ENCODE peak calls at places on chromosomes 7 and 10, in ten cellular contexts. One of them, this sample, is unnamed.

GRCh38 chr10:123986736-123987135 is 95.1 kb upstream of the CPXM2 start:
- DNase-seq in Peyer's patch: no peak
- DNase-seq in dorsolateral prefrontal cortex: no peak
- DNase-seq in gastrocnemius medialis: no peak
- DNase-seq in MM.1S: no peak
- DNase-seq in SJSA1: no peak
- DNase-seq in pancreas: no peak
- DNase-seq in breast epithelium: no peak
- DNase-seq in GM23248: no peak
- DNase-seq in neural progenitor cell: no peak
- DNase-seq in this sample: no peak

GRCh38 chr7:141792526-141792925 is 2.5 kb downstream of the TAS2R5 start:
- DNase-seq in Peyer's patch: no peak
- DNase-seq in dorsolateral prefrontal cortex: no peak
- DNase-seq in gastrocnemius medialis: no peak
- DNase-seq in MM.1S: no peak
- DNase-seq in SJSA1: no peak
- DNase-seq in pancreas: no peak
- DNase-seq in breast epithelium: no peak
- DNase-seq in GM23248: peak; percentile 13
- DNase-seq in neural progenitor cell: no peak
- DNase-seq in this sample: no peak

GRCh38 chr7:96319444-96319843 is 2.5 kb downstream of the SLC25A13 start:
- DNase-seq in Peyer's patch: no peak
- DNase-seq in dorsolateral prefrontal cortex: no peak
- DNase-seq in gastrocnemius medialis: no peak
- DNase-seq in MM.1S: no peak
- DNase-seq in SJSA1: no peak
- DNase-seq in pancreas: no peak
- DNase-seq in breast epithelium: no peak
- DNase-seq in GM23248: no peak
- DNase-seq in neural progenitor cell: no peak
- DNase-seq in this sample: no peak

GRCh38 chr10:73643362-73643761 is 2.1 kb upstream of the MYOZ1 start:
- DNase-seq in Peyer's patch: no peak
- DNase-seq in dorsolateral prefrontal cortex: no peak
- DNase-seq in gastrocnemius medialis: no peak
- DNase-seq in MM.1S: no peak
- DNase-seq in SJSA1: no peak
- DNase-seq in pancreas: no peak
- DNase-seq in breast epithelium: no peak
- DNase-seq in GM23248: no peak
- DNase-seq in neural progenitor cell: no peak
- DNase-seq in this sample: no peak

GRCh38 chr10:60914676-60915075 is 29.3 kb downstream of the RHOBTB1 start:
- DNase-seq in Peyer's patch: peak; percentile 68
- DNase-seq in dorsolateral prefrontal cortex: no peak
- DNase-seq in gastrocnemius medialis: peak; percentile 49
- DNase-seq in MM.1S: no peak
- DNase-seq in SJSA1: peak; percentile 82
- DNase-seq in pancreas: no peak
- DNase-seq in breast epithelium: no peak
- DNase-seq in GM23248: peak; percentile 86
- DNase-seq in neural progenitor cell: no peak
- DNase-seq in this sample: no peak

GRCh38 chr7:90708841-90709317 is 112.8 kb downstream of the CDK14 start:
- DNase-seq in Peyer's patch: peak; percentile 81
- DNase-seq in dorsolateral prefrontal cortex: no peak
- DNase-seq in gastrocnemius medialis: no peak
- DNase-seq in MM.1S: peak; percentile 93
- DNase-seq in SJSA1: no peak
- DNase-seq in pancreas: peak; percentile 58
- DNase-seq in breast epithelium: no peak
- DNase-seq in GM23248: peak; percentile 41
- DNase-seq in neural progenitor cell: peak; percentile 83
- DNase-seq in this sample: no peak

GRCh38 chr10:69533658-69534057 is 39.6 kb downstream of the NEUROG3 start:
- DNase-seq in Peyer's patch: no peak
- DNase-seq in dorsolateral prefrontal cortex: no peak
- DNase-seq in gastrocnemius medialis: no peak
- DNase-seq in MM.1S: no peak
- DNase-seq in SJSA1: no peak
- DNase-seq in pancreas: no peak
- DNase-seq in breast epithelium: no peak
- DNase-seq in GM23248: no peak
- DNase-seq in neural progenitor cell: no peak
- DNase-seq in this sample: no peak

GRCh38 chr10:35803046-35803445 is 160.9 kb upstream of the FZD8 start:
- DNase-seq in Peyer's patch: no peak
- DNase-seq in dorsolateral prefrontal cortex: no peak
- DNase-seq in gastrocnemius medialis: no peak
- DNase-seq in MM.1S: no peak
- DNase-seq in SJSA1: no peak
- DNase-seq in pancreas: no peak
- DNase-seq in breast epithelium: no peak
- DNase-seq in GM23248: no peak
- DNase-seq in neural progenitor cell: no peak
- DNase-seq in this sample: no peak

GRCh38 chr10:29326299-29326698 is 37.4 kb downstream of the LYZL1 start:
- DNase-seq in Peyer's patch: no peak
- DNase-seq in dorsolateral prefrontal cortex: no peak
- DNase-seq in gastrocnemius medialis: no peak
- DNase-seq in MM.1S: no peak
- DNase-seq in SJSA1: no peak
- DNase-seq in pancreas: no peak
- DNase-seq in breast epithelium: no peak
- DNase-seq in GM23248: no peak
- DNase-seq in neural progenitor cell: no peak
- DNase-seq in this sample: no peak

GRCh38 chr7:18610331-18610948 is 114.9 kb downstream of the HDAC9 start:
- DNase-seq in Peyer's patch: no peak
- DNase-seq in dorsolateral prefrontal cortex: no peak
- DNase-seq in gastrocnemius medialis: no peak
- DNase-seq in MM.1S: peak; percentile 30
- DNase-seq in SJSA1: no peak
- DNase-seq in pancreas: no peak
- DNase-seq in breast epithelium: no peak
- DNase-seq in GM23248: peak; percentile 19
- DNase-seq in neural progenitor cell: peak; percentile 64
- DNase-seq in this sample: peak; percentile 31

GRCh38 chr7:56091591-56091990 is 1.2 kb downstream of the PHKG1 start:
- DNase-seq in Peyer's patch: no peak
- DNase-seq in dorsolateral prefrontal cortex: no peak
- DNase-seq in gastrocnemius medialis: peak; percentile 96
- DNase-seq in MM.1S: no peak
- DNase-seq in SJSA1: no peak
- DNase-seq in pancreas: no peak
- DNase-seq in breast epithelium: peak; percentile 61
- DNase-seq in GM23248: peak; percentile 22
- DNase-seq in neural progenitor cell: no peak
- DNase-seq in this sample: no peak

GRCh38 chr7:33339074-33339805 is 209.9 kb downstream of the BBS9 start:
- DNase-seq in Peyer's patch: no peak
- DNase-seq in dorsolateral prefrontal cortex: no peak
- DNase-seq in gastrocnemius medialis: no peak
- DNase-seq in MM.1S: no peak
- DNase-seq in SJSA1: no peak
- DNase-seq in pancreas: no peak
- DNase-seq in breast epithelium: no peak
- DNase-seq in GM23248: peak; percentile 63
- DNase-seq in neural progenitor cell: no peak
- DNase-seq in this sample: no peak

GRCh38 chr7:138527746-138528223 is 67.7 kb downstream of the TRIM24 start:
- DNase-seq in Peyer's patch: no peak
- DNase-seq in dorsolateral prefrontal cortex: no peak
- DNase-seq in gastrocnemius medialis: no peak
- DNase-seq in MM.1S: no peak
- DNase-seq in SJSA1: no peak
- DNase-seq in pancreas: no peak
- DNase-seq in breast epithelium: no peak
- DNase-seq in GM23248: no peak
- DNase-seq in neural progenitor cell: peak; percentile 2
- DNase-seq in this sample: peak; percentile 22

GRCh38 chr10:3764626-3765375 is 20.2 kb downstream of the KLF6 start:
- DNase-seq in Peyer's patch: peak; percentile 79
- DNase-seq in dorsolateral prefrontal cortex: no peak
- DNase-seq in gastrocnemius medialis: no peak
- DNase-seq in MM.1S: peak; percentile 75
- DNase-seq in SJSA1: no peak
- DNase-seq in pancreas: no peak
- DNase-seq in breast epithelium: no peak
- DNase-seq in GM23248: no peak
- DNase-seq in neural progenitor cell: no peak
- DNase-seq in this sample: no peak

DNA sequence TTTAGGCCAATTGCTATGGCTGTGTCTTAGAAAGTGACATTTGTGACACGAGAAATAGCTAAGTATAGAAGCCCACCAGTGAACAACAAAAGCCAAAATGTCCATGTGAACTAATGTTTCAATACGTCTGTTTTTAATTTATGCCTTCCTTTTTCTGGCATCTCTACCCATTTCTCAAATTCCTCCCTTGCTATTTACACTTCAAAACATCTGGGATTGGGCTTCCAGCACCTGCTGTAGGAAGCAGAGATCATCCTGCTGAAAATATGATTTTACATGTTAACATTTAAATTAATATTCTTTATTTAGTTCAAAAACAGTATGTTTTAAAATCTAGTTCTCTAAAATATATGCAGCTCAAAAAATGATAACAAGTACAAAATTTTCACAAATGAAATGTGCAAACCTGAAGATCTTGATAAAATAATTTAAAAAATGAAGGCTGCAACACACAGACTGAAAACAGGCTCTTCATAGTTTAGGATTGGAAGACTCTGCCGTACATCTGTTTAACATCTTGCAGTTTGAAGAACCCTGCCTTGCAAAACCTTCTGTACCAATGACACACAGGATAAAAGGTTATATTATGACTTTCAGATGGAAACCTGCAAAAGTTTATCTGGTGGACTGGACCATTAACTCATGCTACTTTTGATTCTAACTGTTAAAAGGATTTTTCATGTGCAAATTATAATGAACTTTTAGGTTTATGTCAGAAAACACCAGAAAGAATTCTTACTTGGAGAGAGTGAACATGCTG is 408.4 kb downstream of the SUGCT start:
- DNase-seq in Peyer's patch: no peak
- DNase-seq in dorsolateral prefrontal cortex: no peak
- DNase-seq in gastrocnemius medialis: no peak
- DNase-seq in MM.1S: no peak
- DNase-seq in SJSA1: no peak
- DNase-seq in pancreas: no peak
- DNase-seq in breast epithelium: no peak
- DNase-seq in GM23248: peak; percentile 40
- DNase-seq in neural progenitor cell: no peak
- DNase-seq in this sample: no peak
- H3K27ac ChIP-seq in Peyer's patch: no peak overlapping the region
- H3K27ac ChIP-seq in dorsolateral prefrontal cortex: no peak overlapping the region
- H3K27ac ChIP-seq in gastrocnemius medialis: no peak overlapping the region
- H3K27ac ChIP-seq in MM.1S: no peak overlapping the region
- H3K27ac ChIP-seq in SJSA1: no peak overlapping the region
- H3K27ac ChIP-seq in pancreas: no peak overlapping the region
- H3K27ac ChIP-seq in breast epithelium: no peak overlapping the region
- H3K27ac ChIP-seq in GM23248: no peak overlapping the region
- H3K27ac ChIP-seq in neural progenitor cell: no peak overlapping the region
- H3K27ac ChIP-seq in this sample: no peak overlapping the region

GRCh38 chr7:75688200-75689136 is 50.3 kb downstream of the HIP1 start:
- DNase-seq in Peyer's patch: peak; percentile 48
- DNase-seq in dorsolateral prefrontal cortex: peak; percentile 96
- DNase-seq in gastrocnemius medialis: no peak
- DNase-seq in MM.1S: no peak
- DNase-seq in SJSA1: no peak
- DNase-seq in pancreas: peak; percentile 47
- DNase-seq in breast epithelium: no peak
- DNase-seq in GM23248: no peak
- DNase-seq in neural progenitor cell: no peak
- DNase-seq in this sample: peak; percentile 100
- H3K27ac ChIP-seq in Peyer's patch: no peak overlapping the region
- H3K27ac ChIP-seq in dorsolateral prefrontal cortex: peak overlapping the region; percentile 94
- H3K27ac ChIP-seq in gastrocnemius medialis: no peak overlapping the region
- H3K27ac ChIP-seq in MM.1S: no peak overlapping the region
- H3K27ac ChIP-seq in SJSA1: no peak overlapping the region
- H3K27ac ChIP-seq in pancreas: no peak overlapping the region
- H3K27ac ChIP-seq in breast epithelium: no peak overlapping the region
- H3K27ac ChIP-seq in GM23248: no peak overlapping the region
- H3K27ac ChIP-seq in neural progenitor cell: no peak overlapping the region
- H3K27ac ChIP-seq in this sample: peak overlapping the region; percentile 68

GRCh38 chr10:80413152-80413996 is 5.0 kb downstream of the PRXL2A start:
- DNase-seq in Peyer's patch: no peak
- DNase-seq in dorsolateral prefrontal cortex: no peak
- DNase-seq in gastrocnemius medialis: peak; percentile 12
- DNase-seq in MM.1S: no peak
- DNase-seq in SJSA1: peak; percentile 96
- DNase-seq in pancreas: no peak
- DNase-seq in breast epithelium: no peak
- DNase-seq in GM23248: no peak
- DNase-seq in neural progenitor cell: no peak
- DNase-seq in this sample: peak; percentile 99
- H3K27ac ChIP-seq in Peyer's patch: no peak overlapping the region
- H3K27ac ChIP-seq in dorsolateral prefrontal cortex: peak overlapping the region; percentile 44
- H3K27ac ChIP-seq in gastrocnemius medialis: peak overlapping the region; percentile 3
- H3K27ac ChIP-seq in MM.1S: no peak overlapping the region
- H3K27ac ChIP-seq in SJSA1: no peak overlapping the region
- H3K27ac ChIP-seq in pancreas: no peak overlapping the region
- H3K27ac ChIP-seq in breast epithelium: peak overlapping the region; percentile 71
- H3K27ac ChIP-seq in GM23248: no peak overlapping the region
- H3K27ac ChIP-seq in neural progenitor cell: no peak overlapping the region
- H3K27ac ChIP-seq in this sample: peak overlapping the region; percentile 96

GRCh38 chr10:49311562-49312236 is 12.7 kb downstream of the C10orf71 start:
- DNase-seq in Peyer's patch: no peak
- DNase-seq in dorsolateral prefrontal cortex: no peak
- DNase-seq in gastrocnemius medialis: no peak
- DNase-seq in MM.1S: no peak
- DNase-seq in SJSA1: no peak
- DNase-seq in pancreas: no peak
- DNase-seq in breast epithelium: no peak
- DNase-seq in GM23248: peak; percentile 19
- DNase-seq in neural progenitor cell: no peak
- DNase-seq in this sample: no peak

GRCh38 chr10:49310901-49311561 is 12.1 kb downstream of the C10orf71 start:
- DNase-seq in Peyer's patch: no peak
- DNase-seq in dorsolateral prefrontal cortex: no peak
- DNase-seq in gastrocnemius medialis: no peak
- DNase-seq in MM.1S: no peak
- DNase-seq in SJSA1: no peak
- DNase-seq in pancreas: no peak
- DNase-seq in breast epithelium: no peak
- DNase-seq in GM23248: no peak
- DNase-seq in neural progenitor cell: no peak
- DNase-seq in this sample: no peak

GRCh38 chr10:49310460-49310859 is 11.5 kb downstream of the C10orf71 start:
- DNase-seq in Peyer's patch: no peak
- DNase-seq in dorsolateral prefrontal cortex: no peak
- DNase-seq in gastrocnemius medialis: no peak
- DNase-seq in MM.1S: no peak
- DNase-seq in SJSA1: no peak
- DNase-seq in pancreas: no peak
- DNase-seq in breast epithelium: no peak
- DNase-seq in GM23248: peak; percentile 47
- DNase-seq in neural progenitor cell: no peak
- DNase-seq in this sample: no peak

GRCh38 chr10:49313501-49314070 is 14.6 kb downstream of the C10orf71 start:
- DNase-seq in Peyer's patch: no peak
- DNase-seq in dorsolateral prefrontal cortex: no peak
- DNase-seq in gastrocnemius medialis: peak; percentile 9
- DNase-seq in MM.1S: no peak
- DNase-seq in SJSA1: no peak
- DNase-seq in pancreas: no peak
- DNase-seq in breast epithelium: no peak
- DNase-seq in GM23248: no peak
- DNase-seq in neural progenitor cell: no peak
- DNase-seq in this sample: no peak

GRCh38 chr10:49312291-49312869 is 13.4 kb downstream of the C10orf71 start:
- DNase-seq in Peyer's patch: no peak
- DNase-seq in dorsolateral prefrontal cortex: no peak
- DNase-seq in gastrocnemius medialis: no peak
- DNase-seq in MM.1S: no peak
- DNase-seq in SJSA1: no peak
- DNase-seq in pancreas: no peak
- DNase-seq in breast epithelium: no peak
- DNase-seq in GM23248: no peak
- DNase-seq in neural progenitor cell: no peak
- DNase-seq in this sample: no peak
- H3K27ac ChIP-seq in Peyer's patch: no peak overlapping the region
- H3K27ac ChIP-seq in dorsolateral prefrontal cortex: no peak overlapping the region
- H3K27ac ChIP-seq in gastrocnemius medialis: peak overlapping the region; percentile 96
- H3K27ac ChIP-seq in MM.1S: no peak overlapping the region
- H3K27ac ChIP-seq in SJSA1: no peak overlapping the region
- H3K27ac ChIP-seq in pancreas: no peak overlapping the region
- H3K27ac ChIP-seq in breast epithelium: no peak overlapping the region
- H3K27ac ChIP-seq in GM23248: no peak overlapping the region
- H3K27ac ChIP-seq in neural progenitor cell: no peak overlapping the region
- H3K27ac ChIP-seq in this sample: no peak overlapping the region